ENCODE peak calls at places on chromosomes 1 and 21, in six cellular contexts. Q is psoas muscle, I is fibroblast of mammary gland, M is kidney epithelial cell, Z is GM13976, L is tibial artery. Y is an unnamed sample.

GRCh38 chr1:182615468-182616129 is 11.4 kb upstream of the RGS16 start:
- DNase-seq in Q (peak), I (peak), M (no peak), Z (no peak), L (peak), Y (peak)

GRCh38 chr1:101959456-101959855 is 37.3 kb downstream of the OLFM3 start:
- DNase-seq in Q (no peak), I (no peak), M (no peak), Z (no peak), L (no peak), Y (peak)

GRCh38 chr1:196423612-196424011 is 184.6 kb downstream of the KCNT2 start:
- DNase-seq in Q (no peak), I (no peak), M (no peak), Z (no peak), L (no peak), Y (no peak)

GRCh38 chr1:12230549-12231275 is 882 bp downstream of the VPS13D start:
- DNase-seq in Q (peak), I (no peak), M (no peak), Z (peak), L (peak), Y (peak)

GRCh38 chr1:74703386-74704182 is 29.3 kb downstream of the CRYZ start:
- DNase-seq in Q (no peak), I (no peak), M (no peak), Z (no peak), L (no peak), Y (no peak)

GRCh38 chr1:105343317-105343716 is 1593.6 kb downstream of the AMY1C start:
- DNase-seq in Q (no peak), I (no peak), M (no peak), Z (no peak), L (no peak), Y (no peak)

GRCh38 chr21:42347601-42348327 is 3.0 kb downstream of the TFF2 start:
- DNase-seq in Q (no peak), I (no peak), M (no peak), Z (no peak), L (no peak), Y (no peak)

GRCh38 chr21:14074177-14074576 is 136.6 kb downstream of the LIPI start:
- DNase-seq in Q (no peak), I (no peak), M (no peak), Z (no peak), L (no peak), Y (no peak)

GRCh38 chr21:36727886-36728285 is 29.0 kb downstream of the SIM2 start:
- DNase-seq in Q (no peak), I (no peak), M (no peak), Z (no peak), L (no peak), Y (no peak)

GRCh38 chr1:162388615-162389014 is 7.1 kb downstream of the C1orf226 start:
- DNase-seq in Q (no peak), I (peak), M (no peak), Z (peak), L (peak), Y (peak)

GRCh38 chr1:110474444-110474843 is 23.5 kb downstream of the PROK1 start:
- DNase-seq in Q (no peak), I (no peak), M (no peak), Z (no peak), L (no peak), Y (no peak)

GRCh38 chr1:110466646-110467280 is 15.8 kb downstream of the PROK1 start:
- DNase-seq in Q (no peak), I (no peak), M (no peak), Z (no peak), L (no peak), Y (no peak)

GRCh38 chr1:110472546-110472945 is 21.6 kb downstream of the PROK1 start:
- DNase-seq in Q (no peak), I (no peak), M (no peak), Z (no peak), L (no peak), Y (no peak)

GRCh38 chr1:110475358-110476027 is 24.5 kb downstream of the PROK1 start:
- DNase-seq in Q (no peak), I (no peak), M (no peak), Z (no peak), L (no peak), Y (no peak)

GRCh38 chr1:110471131-110471530 is 20.2 kb downstream of the PROK1 start:
- DNase-seq in Q (no peak), I (no peak), M (no peak), Z (no peak), L (no peak), Y (no peak)
- TF ChIP-seq CTCF in Q (no peak), I (peak), M (no peak), Z (no peak), L (no peak), Y (no peak)

GRCh38 chr1:18884419-18884717 is 18.0 kb downstream of the ALDH4A1 start:
- DNase-seq in Q (no peak), I (no peak), M (no peak), Z (no peak), L (no peak), Y (no peak)
- TF ChIP-seq CTCF in Q (no peak), I (no peak), M (no peak), Z (no peak), L (no peak), Y (no peak)

GRCh38 chr1:25145775-25146381 is 86.4 kb downstream of the SYF2 start:
- DNase-seq in Q (no peak), I (no peak), M (no peak), Z (peak), L (peak), Y (no peak)

GRCh38 chr1:25150998-25151397 is 81.3 kb downstream of the SYF2 start:
- DNase-seq in Q (no peak), I (no peak), M (no peak), Z (no peak), L (no peak), Y (no peak)

GRCh38 chr1:25146382-25146855 is 85.9 kb downstream of the SYF2 start:
- DNase-seq in Q (peak), I (no peak), M (no peak), Z (no peak), L (no peak), Y (no peak)

GRCh38 chr1:25148673-25149300 is 83.5 kb downstream of the SYF2 start:
- DNase-seq in Q (no peak), I (peak), M (no peak), Z (peak), L (no peak), Y (peak)
- TF ChIP-seq CTCF in Q (no peak), I (peak), M (peak), Z (peak), L (no peak), Y (peak)

GRCh38 chr1:37033355-37034291 is 692 bp downstream of the GRIK3 start:
- DNase-seq in Q (no peak), I (no peak), M (no peak), Z (peak), L (no peak), Y (no peak)

GRCh38 chr1:37031419-37031818 is 2.9 kb downstream of the GRIK3 start:
- DNase-seq in Q (no peak), I (no peak), M (no peak), Z (no peak), L (no peak), Y (no peak)

GRCh38 chr1:37031871-37032270 is 2.4 kb downstream of the GRIK3 start:
- DNase-seq in Q (no peak), I (no peak), M (no peak), Z (no peak), L (no peak), Y (no peak)

GRCh38 chr1:37032660-37033354 is 1.5 kb downstream of the GRIK3 start:
- DNase-seq in Q (no peak), I (no peak), M (no peak), Z (no peak), L (no peak), Y (no peak)

GRCh38 chr1:37028981-37029617 is 5.2 kb downstream of the GRIK3 start:
- DNase-seq in Q (no peak), I (no peak), M (no peak), Z (no peak), L (no peak), Y (no peak)
- TF ChIP-seq CTCF in Q (no peak), I (no peak), M (no peak), Z (no peak), L (no peak), Y (no peak)

DNA sequence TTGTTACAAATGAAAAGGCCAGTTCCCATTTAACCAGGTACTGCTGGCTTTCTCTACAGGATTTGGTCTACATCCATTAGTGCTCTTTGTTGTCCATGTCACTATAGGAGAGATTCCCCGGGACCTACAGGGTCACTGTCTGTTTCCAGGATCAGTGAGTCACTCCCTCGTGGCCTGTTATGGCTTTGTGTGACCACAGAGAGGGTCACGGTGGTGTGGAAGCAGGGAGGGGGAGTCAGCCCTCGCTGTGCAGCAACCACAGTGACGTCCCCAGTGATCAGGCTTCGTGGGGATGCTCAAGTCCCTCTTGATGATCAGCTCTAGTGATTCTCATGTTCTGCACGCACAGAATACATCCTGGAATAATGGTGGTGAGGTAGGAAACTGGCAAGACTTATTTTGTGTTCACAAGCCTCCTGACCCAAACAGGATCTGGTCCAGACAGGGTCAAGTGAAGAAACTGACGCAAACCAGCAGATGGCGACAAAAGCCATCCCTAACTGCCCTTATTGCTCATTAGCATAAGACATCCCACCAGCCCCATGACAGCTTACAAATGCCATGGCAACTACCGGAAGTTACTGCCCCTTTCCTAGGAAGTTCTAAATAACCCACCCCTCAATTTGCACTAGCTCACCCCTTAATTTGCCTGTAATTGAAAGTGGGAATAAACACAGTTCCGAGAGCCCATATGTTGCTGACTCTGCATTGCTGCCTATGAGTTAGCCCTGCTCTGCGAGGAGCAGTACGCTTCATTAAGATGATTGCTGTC is 98.5 kb downstream of the DISC1 start:
- DNase-seq in Q (no peak), I (peak), M (no peak), Z (peak), L (no peak), Y (peak)
- TF ChIP-seq CTCF in Q (no peak), I (peak), M (peak), Z (peak), L (no peak), Y (peak)